ENCODE peak calls at places on chromosomes 12 and 14, in eight cellular contexts. K is upper lobe of left lung, P is stomach, T is IMR-90, J is lower leg skin, B is GM12878, I is heart left ventricle, Z is transverse colon. L is an unnamed sample.

GRCh38 chr12:109154485-109155438 is 38.4 kb downstream of the ACACB start:
- DNase-seq in Z (peak), K (peak), P (peak), J (peak), T (peak), B (peak), I (peak), L (peak)

GRCh38 chr14:96091149-96091693 is 52.1 kb downstream of the C14orf132 start:
- DNase-seq in Z (no peak), P (no peak), T (no peak), J (peak), B (no peak), I (no peak), K (peak), L (peak)

GRCh38 chr12:60415361-60415760 is 819.5 kb downstream of the SLC16A7 start:
- DNase-seq in T (peak), J (no peak), I (no peak), Z (no peak), K (no peak), B (no peak), P (no peak), L (no peak)

GRCh38 chr12:13234045-13234641 is 37.6 kb downstream of the EMP1 start:
- DNase-seq in J (no peak), B (no peak), Z (peak), P (peak), I (peak), K (peak), T (peak), L (no peak)

GRCh38 chr12:11209098-11209497 is 22.4 kb upstream of the TAS2R42 start:
- DNase-seq in P (no peak), J (no peak), Z (no peak), B (no peak), I (no peak), K (no peak), T (no peak), L (no peak)

GRCh38 chr12:1474059-1474537 is 120.3 kb downstream of the FBXL14 start:
- DNase-seq in P (no peak), Z (no peak), T (peak), K (no peak), I (no peak), J (no peak), B (no peak), L (no peak)

GRCh38 chr14:55221186-55221585 is 29.8 kb upstream of the DLGAP5 start:
- DNase-seq in Z (no peak), I (no peak), K (no peak), T (peak), P (no peak), B (no peak), J (no peak), L (no peak)

GRCh38 chr12:58491296-58491695 is 429.0 kb downstream of the LRIG3 start:
- DNase-seq in J (no peak), T (peak), K (no peak), Z (no peak), B (no peak), I (no peak), P (no peak), L (no peak)

GRCh38 chr14:39310071-39310470 is 76.4 kb downstream of the MIA2 start:
- DNase-seq in I (no peak), Z (no peak), K (no peak), J (no peak), T (peak), B (no peak), P (no peak), L (no peak)

GRCh38 chr12:6786416-6787094 is 2.8 kb upstream of the CD4 start:
- DNase-seq in Z (no peak), T (no peak), K (no peak), P (no peak), I (no peak), J (no peak), B (no peak), L (no peak)

GRCh38 chr12:108850854-108851573 is 6.4 kb downstream of the SSH1 start:
- DNase-seq in B (peak), T (peak), Z (no peak), I (peak), K (peak), J (no peak), P (no peak), L (no peak)

GRCh38 chr14:55201219-55202096 is 10.1 kb upstream of the DLGAP5 start:
- DNase-seq in P (no peak), J (no peak), Z (no peak), T (no peak), K (no peak), B (no peak), I (no peak), L (no peak)

GRCh38 chr14:102645746-102646440 is 53.4 kb downstream of the RCOR1 start:
- DNase-seq in T (peak), I (no peak), Z (no peak), J (no peak), P (no peak), K (no peak), B (no peak), L (no peak)

GRCh38 chr12:115866909-115867525 is 410.5 kb downstream of the MED13L start:
- DNase-seq in K (no peak), B (no peak), I (no peak), P (no peak), T (no peak), Z (peak), J (peak), L (no peak)

GRCh38 chr12:114316076-114316475 is 89.9 kb downstream of the TBX5 start:
- DNase-seq in P (no peak), I (no peak), B (no peak), K (no peak), J (no peak), Z (no peak), T (peak), L (no peak)

GRCh38 chr12:31578632-31579031 is 12.3 kb downstream of the DENND5B start:
- DNase-seq in T (peak), P (no peak), K (no peak), J (no peak), I (no peak), Z (no peak), B (no peak), L (no peak)

GRCh38 chr12:10364839-10365681 is 24.8 kb downstream of the KLRK1 start:
- DNase-seq in J (no peak), I (peak), B (peak), T (peak), K (peak), Z (peak), P (peak), L (peak)

GRCh38 chr14:38121280-38121679 is 86.4 kb upstream of the SSTR1 start:
- DNase-seq in K (no peak), J (no peak), T (no peak), Z (no peak), P (no peak), B (no peak), I (no peak), L (no peak)

GRCh38 chr14:68733086-68733621 is 59.7 kb downstream of the ZFP36L1 start:
- DNase-seq in P (no peak), J (no peak), K (peak), I (no peak), T (no peak), Z (no peak), B (peak), L (no peak)

GRCh38 chr14:55120466-55121144 is 8.4 kb upstream of the LGALS3 start:
- DNase-seq in T (no peak), B (no peak), K (peak), I (no peak), P (peak), Z (peak), J (no peak), L (no peak)

GRCh38 chr12:112777387-112778025 is 14.0 kb upstream of the RPH3A start:
- DNase-seq in B (no peak), J (no peak), P (no peak), T (no peak), K (no peak), Z (no peak), I (no peak), L (no peak)

GRCh38 chr12:49018282-49019119 is at the start of gene PRKAG1:
- DNase-seq in P (peak), Z (peak), K (peak), T (peak), J (peak), B (peak), I (peak), L (peak)

GRCh38 chr12:56146492-56147460 is 5.6 kb upstream of the MYL6B start:
- DNase-seq in P (no peak), K (no peak), I (no peak), B (no peak), T (no peak), Z (peak), J (no peak), L (no peak)

GRCh38 chr12:24561411-24561871 is 387.5 kb downstream of the BCAT1 start:
- DNase-seq in J (no peak), P (no peak), Z (peak), K (no peak), T (peak), I (no peak), B (no peak), L (no peak)

GRCh38 chr12:121218588-121219352 is 8.8 kb downstream of the P2RX4 start:
- DNase-seq in P (no peak), K (no peak), T (no peak), Z (peak), B (no peak), J (no peak), I (no peak), L (no peak)

GRCh38 chr12:121217066-121217465 is 7.1 kb downstream of the P2RX4 start:
- DNase-seq in T (no peak), K (no peak), I (no peak), J (no peak), B (no peak), P (no peak), Z (peak), L (no peak)

GRCh38 chr12:121219353-121219986 is 9.5 kb downstream of the P2RX4 start:
- DNase-seq in I (no peak), P (no peak), T (no peak), Z (no peak), J (no peak), B (no peak), K (no peak), L (no peak)

GRCh38 chr12:121216102-121216501 is 6.2 kb downstream of the P2RX4 start:
- DNase-seq in Z (no peak), B (no peak), I (no peak), T (no peak), J (no peak), K (no peak), P (no peak), L (no peak)

DNA sequence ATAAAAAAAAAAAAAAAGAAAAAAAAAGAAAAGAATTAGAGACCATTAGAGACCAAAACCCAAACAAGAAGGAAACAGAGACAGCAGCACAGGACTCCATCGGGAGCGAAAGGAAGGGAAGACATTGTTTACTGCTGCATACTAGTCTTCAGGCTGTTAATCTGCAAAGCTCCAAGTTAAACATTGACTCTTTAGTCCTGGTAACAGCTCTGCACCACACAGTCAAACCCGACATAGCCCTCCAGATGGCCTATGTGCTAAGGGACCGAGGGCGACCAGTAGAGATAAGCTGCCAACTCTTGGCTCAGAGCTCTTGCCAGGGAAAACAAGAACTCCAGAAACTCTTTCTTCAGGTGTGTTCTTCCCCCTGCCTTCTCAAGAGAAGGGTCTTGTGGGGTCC is 7.8 kb downstream of the P2RX4 start:
- DNase-seq in Z (peak), B (no peak), P (peak), I (no peak), T (no peak), K (no peak), J (no peak), L (no peak)
- TF ChIP-seq POLR2A in Z (peak), B (no peak), P (no peak), I (no peak), T (no peak), K (no peak), J (no peak), L (no peak)

DNA sequence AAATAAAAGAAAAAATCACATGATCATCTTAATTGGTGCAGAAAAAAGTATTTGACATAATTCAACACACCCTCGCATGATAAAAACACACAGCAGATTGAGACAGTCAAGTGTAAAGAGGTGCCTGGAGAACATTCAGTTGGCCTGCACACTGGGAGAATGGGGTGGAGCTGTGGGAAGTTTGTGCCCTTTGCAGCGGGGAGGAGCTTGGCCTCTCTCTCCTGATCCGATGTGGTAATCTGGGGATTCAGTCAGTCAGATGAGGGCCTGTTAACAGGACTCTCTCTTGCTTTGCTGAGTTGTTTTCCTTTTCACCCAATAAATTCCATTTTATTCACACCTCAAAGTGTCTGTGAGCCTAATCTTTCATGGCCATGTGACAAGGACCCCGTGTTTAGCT is 5.9 kb downstream of the SERPINA6 start:
- DNase-seq in P (no peak), Z (peak), T (no peak), B (no peak), J (no peak), K (no peak), I (no peak), L (no peak)
- TF ChIP-seq POLR2A in P (no peak), Z (peak), T (no peak), B (no peak), J (no peak), K (no peak), I (no peak), L (no peak)

GRCh38 chr14:94465042-94465441 is 11.0 kb downstream of the SERPINA9 start:
- DNase-seq in P (no peak), Z (no peak), J (peak), T (no peak), B (no peak), K (no peak), I (no peak), L (no peak)

GRCh38 chr14:94462763-94463572 is 10.4 kb upstream of the SERPINA11 start:
- DNase-seq in P (no peak), K (no peak), I (no peak), Z (no peak), J (peak), B (no peak), T (no peak), L (no peak)

GRCh38 chr14:94466706-94467370 is 9.2 kb downstream of the SERPINA9 start:
- DNase-seq in B (no peak), J (peak), I (no peak), P (no peak), Z (no peak), K (no peak), T (no peak), L (no peak)

GRCh38 chr14:94462219-94462551 is 9.6 kb upstream of the SERPINA11 start:
- DNase-seq in T (no peak), J (peak), P (no peak), Z (no peak), B (no peak), I (no peak), K (no peak), L (no peak)

GRCh38 chr14:94464290-94464689 is 11.7 kb upstream of the SERPINA11 start:
- DNase-seq in Z (no peak), B (no peak), P (no peak), I (no peak), K (no peak), T (no peak), J (peak), L (no peak)
- TF ChIP-seq POLR2A in Z (no peak), B (no peak), P (no peak), I (no peak), K (no peak), T (no peak), J (no peak), L (no peak)

GRCh38 chr12:51012570-51013236 is 13.5 kb downstream of the SLC11A2 start:
- DNase-seq in I (no peak), T (no peak), P (no peak), B (no peak), Z (no peak), J (no peak), K (no peak), L (no peak)

GRCh38 chr12:51005671-51006070 is 20.5 kb downstream of the SLC11A2 start:
- DNase-seq in I (no peak), P (no peak), K (peak), B (no peak), J (no peak), T (no peak), Z (no peak), L (peak)

GRCh38 chr12:51011960-51012359 is 14.2 kb downstream of the SLC11A2 start:
- DNase-seq in B (no peak), I (no peak), Z (no peak), T (no peak), J (no peak), P (no peak), K (peak), L (no peak)

GRCh38 chr12:51008329-51008728 is 17.9 kb downstream of the SLC11A2 start:
- DNase-seq in J (no peak), Z (no peak), T (no peak), B (no peak), I (no peak), P (no peak), K (no peak), L (no peak)

GRCh38 chr12:51009038-51009437 is 17.1 kb downstream of the SLC11A2 start:
- DNase-seq in Z (peak), T (no peak), J (peak), P (peak), B (no peak), K (peak), I (peak), L (peak)
- TF ChIP-seq POLR2A in Z (no peak), T (no peak), J (no peak), P (no peak), B (no peak), K (no peak), I (no peak), L (no peak)

GRCh38 chr12:54000105-54000773 is at the start of gene HOXC9:
- DNase-seq in T (no peak), Z (no peak), K (no peak), J (no peak), I (no peak), P (no peak), B (no peak), L (no peak)
- TF ChIP-seq POLR2A in T (no peak), Z (no peak), K (no peak), J (no peak), I (no peak), P (no peak), B (no peak), L (no peak)

GRCh38 chr12:94873368-94874085 is 130.0 kb downstream of the NDUFA12 start:
- DNase-seq in I (no peak), T (no peak), J (no peak), K (no peak), P (peak), Z (peak), B (no peak), L (no peak)
- TF ChIP-seq POLR2A in I (no peak), T (no peak), J (no peak), K (no peak), P (no peak), Z (no peak), B (peak), L (no peak)

GRCh38 chr12:15688202-15688736 is 100.9 kb downstream of the EPS8 start:
- DNase-seq in I (peak), K (peak), T (no peak), J (peak), P (peak), B (no peak), Z (peak), L (no peak)
- TF ChIP-seq POLR2A in I (peak), K (no peak), T (no peak), J (no peak), P (no peak), B (no peak), Z (peak), L (no peak)

GRCh38 chr14:76759589-76759988 is 1.7 kb upstream of the VASH1 start:
- DNase-seq in I (no peak), T (no peak), Z (no peak), K (no peak), P (no peak), B (no peak), J (no peak), L (no peak)

GRCh38 chr14:76762617-76763361 is 1.5 kb downstream of the VASH1 start:
- DNase-seq in K (no peak), Z (no peak), T (no peak), I (no peak), J (peak), B (no peak), P (no peak), L (peak)

GRCh38 chr14:76761849-76762616 is 765 bp downstream of the VASH1 start:
- DNase-seq in Z (no peak), J (peak), I (no peak), T (no peak), K (no peak), P (no peak), B (no peak), L (no peak)

GRCh38 chr14:76760331-76761197 is 704 bp upstream of the VASH1 start:
- DNase-seq in Z (no peak), T (no peak), K (no peak), P (no peak), J (peak), B (no peak), I (no peak), L (peak)

GRCh38 chr14:76761198-76761848 is at the start of gene VASH1:
- DNase-seq in I (peak), K (no peak), T (peak), P (peak), J (peak), B (no peak), Z (peak), L (no peak)
- TF ChIP-seq POLR2A in I (peak), K (no peak), T (no peak), P (no peak), J (no peak), B (peak), Z (no peak), L (no peak)

L was measured in breast epithelium.